ENCODE peak calls at places on chromosome 5, in six cellular contexts. R is A673, B is IMR-90, S is foreskin keratinocyte, A is AG04450, P is sigmoid colon. F is an unnamed sample.
A peak's percentile ranks its signal among the peaks of the same experiment; 100 is the strongest.

GRCh38 chr5:156155638-156156037 is 171.3 kb upstream of the SGCD start:
- DNase-seq in R (no peak), B (no peak), S (no peak), A (no peak), P (no peak), F (no peak)

GRCh38 chr5:126137771-126138474 is 285.3 kb upstream of the GRAMD2B start:
- DNase-seq in R (no peak), B (no peak), S (no peak), A (no peak), P (no peak), F (no peak)

GRCh38 chr5:152331006-152331405 is 74.1 kb downstream of the NMUR2 start:
- DNase-seq in R (no peak), B (no peak), S (no peak), A (no peak), P (no peak), F (no peak)

GRCh38 chr5:134024811-134025210 is 20.0 kb upstream of the VDAC1 start:
- DNase-seq in R (no peak), B (no peak), S (no peak), A (no peak), P (no peak), F (no peak)

GRCh38 chr5:168669668-168670378 is 90.7 kb upstream of the PANK3 start:
- DNase-seq in R (no peak), B (no peak), S (no peak), A (no peak), P (no peak), F (no peak)

GRCh38 chr5:78574157-78574673 is 74.4 kb downstream of the LHFPL2 start:
- DNase-seq in R (no peak), B (no peak), S (no peak), A (no peak), P (no peak), F (no peak)

GRCh38 chr5:74441616-74442015 is 198.9 kb downstream of the ENC1 start:
- DNase-seq in R (no peak), B (no peak), S (no peak), A (no peak), P (no peak), F (no peak)

GRCh38 chr5:63916786-63917185 is 45.5 kb downstream of the HTR1A start:
- DNase-seq in R (no peak), B (no peak), S (peak; percentile 7), A (no peak), P (no peak), F (no peak)

GRCh38 chr5:58016329-58016728 is 443.6 kb downstream of the PLK2 start:
- DNase-seq in R (no peak), B (peak; percentile 0), S (peak; percentile 19), A (no peak), P (no peak), F (peak; percentile 67)

GRCh38 chr5:68139601-68140441 is 75.7 kb upstream of the PIK3R1 start:
- DNase-seq in R (no peak), B (peak; percentile 17), S (no peak), A (no peak), P (no peak), F (no peak)

GRCh38 chr5:42583322-42583721 is 160.1 kb downstream of the GHR start:
- DNase-seq in R (peak; percentile 45), B (peak; percentile 38), S (peak; percentile 48), A (no peak), P (peak; percentile 86), F (peak; percentile 14)

GRCh38 chr5:126268697-126269315 is 154.4 kb upstream of the GRAMD2B start:
- DNase-seq in R (no peak), B (no peak), S (no peak), A (no peak), P (no peak), F (no peak)

GRCh38 chr5:15209053-15209762 is 290.8 kb upstream of the FBXL7 start:
- DNase-seq in R (no peak), B (no peak), S (no peak), A (no peak), P (no peak), F (no peak)

GRCh38 chr5:60355181-60355580 is 344.8 kb downstream of the DEPDC1B start:
- DNase-seq in R (no peak), B (no peak), S (no peak), A (no peak), P (no peak), F (no peak)

GRCh38 chr5:1468629-1469527 is 23.6 kb upstream of the SLC6A3 start:
- DNase-seq in R (no peak), B (no peak), S (no peak), A (no peak), P (peak; percentile 64), F (no peak)
- TF ChIP-seq CTCF in R (no peak), B (no peak), S (no peak), A (no peak), P (no peak), F (no peak)

DNA sequence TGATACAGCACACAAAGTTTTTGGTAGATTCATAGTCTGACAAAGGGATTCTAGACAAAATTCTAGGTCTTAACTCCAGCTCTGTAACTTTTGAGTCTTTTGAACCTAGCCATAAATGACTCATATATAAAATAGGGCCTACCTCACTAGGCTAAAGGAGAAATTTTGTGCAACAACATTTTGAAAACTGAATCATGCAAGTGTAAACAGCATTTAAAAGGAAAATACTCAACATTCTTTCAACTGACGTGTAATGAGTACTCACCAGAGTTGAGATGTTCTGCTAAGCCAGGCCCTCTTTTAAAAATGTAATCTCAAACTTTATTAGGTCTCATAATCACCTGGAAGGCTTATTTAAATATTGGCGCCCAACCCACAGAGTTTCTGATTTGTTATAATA is 113.2 kb downstream of the STK32A start:
- DNase-seq in R (no peak), B (peak; percentile 34), S (peak; percentile 12), A (no peak), P (no peak), F (no peak)
- TF ChIP-seq CTCF in R (no peak), B (no peak), S (no peak), A (no peak), P (no peak), F (no peak)

DNA sequence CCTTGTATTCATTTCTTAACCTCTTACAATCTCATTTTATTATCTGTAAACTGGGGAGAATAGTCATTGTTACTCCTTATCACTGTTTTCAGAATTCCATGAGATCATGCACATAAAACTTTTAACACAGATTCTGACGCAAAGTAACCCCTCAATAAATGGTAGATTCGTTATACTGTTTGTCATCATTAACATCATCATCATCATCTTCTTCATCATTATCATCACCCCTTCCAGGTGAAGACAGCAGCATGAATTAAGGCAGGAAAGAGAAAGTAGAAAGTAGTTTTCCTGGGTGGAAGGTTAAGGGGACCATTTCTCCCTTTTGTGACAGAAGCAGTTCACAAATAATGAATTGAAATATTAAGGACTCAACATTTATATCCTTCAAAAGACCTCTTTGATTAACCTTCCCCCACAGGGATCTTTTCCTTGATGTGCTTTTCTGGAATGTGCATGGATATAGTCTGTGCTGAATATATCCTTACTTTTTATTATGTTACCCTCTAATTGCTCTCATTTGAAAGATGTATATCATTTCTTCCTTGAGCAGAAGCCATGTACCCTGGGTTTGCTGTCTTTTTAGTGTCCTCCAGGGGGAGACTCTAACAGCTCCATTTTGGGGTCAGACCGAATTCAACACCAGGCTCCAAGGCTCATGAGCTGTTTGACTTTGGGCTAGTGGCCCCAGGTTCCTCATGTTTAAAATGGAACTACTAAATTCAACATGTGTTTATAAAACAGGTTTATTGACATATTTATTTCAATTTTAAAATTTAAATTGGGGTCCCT is 1029.9 kb upstream of the WWC1 start:
- DNase-seq in R (peak; percentile 42), B (no peak), S (no peak), A (no peak), P (no peak), F (no peak)
- TF ChIP-seq CTCF in R (peak; percentile 52), B (no peak), S (peak; percentile 61), A (peak; percentile 44), P (no peak), F (peak; percentile 21)

GRCh38 chr5:72079288-72079687 is 28.0 kb upstream of the MAP1B start:
- DNase-seq in R (no peak), B (no peak), S (no peak), A (no peak), P (no peak), F (no peak)
- TF ChIP-seq CTCF in R (no peak), B (no peak), S (no peak), A (peak; percentile 10), P (no peak), F (no peak)

GRCh38 chr5:128536229-128536860 is 1.7 kb downstream of the FBN2 start:
- DNase-seq in R (no peak), B (peak; percentile 17), S (peak; percentile 2), A (no peak), P (no peak), F (no peak)
- TF ChIP-seq CTCF in R (no peak), B (peak; percentile 2), S (no peak), A (peak; percentile 6), P (no peak), F (no peak)

GRCh38 chr5:173211284-173211683 is 23.7 kb downstream of the NKX2-5 start:
- DNase-seq in R (no peak), B (no peak), S (no peak), A (no peak), P (no peak), F (no peak)

GRCh38 chr5:173210877-173211276 is 24.1 kb downstream of the NKX2-5 start:
- DNase-seq in R (no peak), B (no peak), S (no peak), A (no peak), P (no peak), F (no peak)

GRCh38 chr5:173217626-173218397 is 17.2 kb downstream of the NKX2-5 start:
- DNase-seq in R (no peak), B (no peak), S (no peak), A (no peak), P (no peak), F (no peak)

GRCh38 chr5:173208296-173208695 is 26.7 kb downstream of the NKX2-5 start:
- DNase-seq in R (no peak), B (no peak), S (no peak), A (no peak), P (no peak), F (no peak)

GRCh38 chr5:173213236-173213933 is 21.6 kb downstream of the NKX2-5 start:
- DNase-seq in R (no peak), B (no peak), S (no peak), A (no peak), P (no peak), F (no peak)
- TF ChIP-seq CTCF in R (no peak), B (no peak), S (no peak), A (no peak), P (no peak), F (no peak)

DNA sequence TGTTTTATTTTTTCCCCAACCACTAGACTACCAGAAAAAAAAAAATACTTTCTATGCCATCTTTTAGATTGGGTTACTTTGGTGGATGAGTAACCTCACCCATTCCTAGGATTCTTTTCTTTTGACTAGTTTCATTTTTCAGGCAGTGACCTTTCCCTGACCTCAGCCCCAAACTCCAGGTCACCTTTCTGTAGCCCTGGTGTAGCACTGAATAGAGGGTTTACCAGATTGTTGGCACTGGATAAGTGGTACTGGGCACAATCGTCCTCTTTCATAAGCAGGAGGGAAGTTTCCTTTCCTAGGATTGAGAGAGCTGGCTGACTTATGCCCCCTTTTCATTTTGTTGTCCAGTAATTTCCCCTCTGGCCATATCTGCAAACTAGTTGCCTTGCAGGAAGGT is 169.4 kb upstream of the TMEM161B start:
- DNase-seq in R (no peak), B (no peak), S (no peak), A (no peak), P (no peak), F (no peak)
- TF ChIP-seq CTCF in R (no peak), B (no peak), S (no peak), A (no peak), P (no peak), F (no peak)

GRCh38 chr5:83711982-83712601 is 8.6 kb downstream of the HAPLN1 start:
- DNase-seq in R (peak; percentile 25), B (peak; percentile 35), S (no peak), A (no peak), P (no peak), F (no peak)
- TF ChIP-seq CTCF in R (peak; percentile 79), B (peak; percentile 63), S (peak; percentile 70), A (peak; percentile 74), P (peak; percentile 70), F (peak; percentile 67)